ENCODE peak calls at places on chromosomes 3 and 15, in five cellular contexts. N is GM04504, W is GM12892, T is astrocyte of the spinal cord, V is neuronal stem cell. O is an unnamed sample.

GRCh38 chr15:82143390-82144047 is 97.7 kb upstream of the MEX3B start:
- DNase-seq in N (no peak), W (no peak), T (no peak), V (no peak), O (no peak)

GRCh38 chr3:144011251-144011799 is 39.7 kb downstream of the DIPK2A start:
- DNase-seq in N (no peak), W (no peak), T (peak; percentile 56), V (no peak), O (no peak)

GRCh38 chr3:184766555-184767261 is 45.3 kb upstream of the VPS8 start:
- DNase-seq in N (no peak), W (no peak), T (no peak), V (no peak), O (no peak)

GRCh38 chr15:52329980-52330379 is 34.4 kb upstream of the MYO5C start:
- DNase-seq in N (no peak), W (no peak), T (no peak), V (no peak), O (no peak)

GRCh38 chr3:24963762-24964625 is 464.1 kb upstream of the RARB start:
- DNase-seq in N (peak; percentile 5), W (no peak), T (peak; percentile 58), V (peak; percentile 12), O (peak; percentile 24)

GRCh38 chr3:113211370-113212154 is at the start of gene BOC:
- DNase-seq in N (no peak), W (peak; percentile 46), T (peak; percentile 74), V (peak; percentile 63), O (peak; percentile 41)

GRCh38 chr15:58551764-58552504 is 120.1 kb downstream of the LIPC start:
- DNase-seq in N (peak; percentile 85), W (no peak), T (peak; percentile 95), V (no peak), O (no peak)

GRCh38 chr3:62670351-62670750 is 204.9 kb downstream of the CADPS start:
- DNase-seq in N (peak; percentile 8), W (no peak), T (no peak), V (no peak), O (no peak)

GRCh38 chr15:101652783-101653430 is 726 bp upstream of the TM2D3 start:
- DNase-seq in N (no peak), W (peak; percentile 24), T (no peak), V (no peak), O (no peak)

GRCh38 chr3:158105124-158105709 is 1.0 kb downstream of the SHOX2 start:
- DNase-seq in N (no peak), W (no peak), T (no peak), V (no peak), O (no peak)

GRCh38 chr15:49155834-49156627 is 632 bp upstream of the COPS2 start:
- DNase-seq in N (no peak), W (no peak), T (peak; percentile 28), V (peak; percentile 17), O (no peak)

GRCh38 chr3:42762046-42762724 is 10.9 kb downstream of the CCDC13 start:
- DNase-seq in N (no peak), W (no peak), T (no peak), V (no peak), O (no peak)

GRCh38 chr15:65305144-65305758 is 774 bp downstream of the RNU5B-1 start:
- DNase-seq in N (no peak), W (no peak), T (no peak), V (no peak), O (no peak)

GRCh38 chr3:57923101-57923500 is 85.1 kb upstream of the FLNB start:
- DNase-seq in N (no peak), W (no peak), T (peak; percentile 35), V (no peak), O (no peak)

GRCh38 chr3:123724306-123724705 is 139.5 kb upstream of the HACD2 start:
- DNase-seq in N (no peak), W (no peak), T (no peak), V (no peak), O (no peak)

GRCh38 chr15:59185725-59186124 is 20.9 kb upstream of the LDHAL6B start:
- DNase-seq in N (no peak), W (no peak), T (no peak), V (no peak), O (no peak)

GRCh38 chr3:179860275-179861107 is 176.2 kb downstream of the PEX5L start:
- DNase-seq in N (no peak), W (no peak), T (no peak), V (no peak), O (no peak)

GRCh38 chr3:69451594-69451993 is 65.7 kb upstream of the FRMD4B start:
- DNase-seq in N (no peak), W (no peak), T (no peak), V (no peak), O (no peak)

GRCh38 chr3:69014022-69014580 is 617 bp upstream of the EOGT start:
- DNase-seq in N (no peak), W (no peak), T (no peak), V (no peak), O (no peak)

GRCh38 chr3:161475905-161476304 is 20.7 kb upstream of the OTOL1 start:
- DNase-seq in N (no peak), W (no peak), T (peak; percentile 18), V (no peak), O (no peak)

GRCh38 chr15:41971893-41972340 is 440 bp downstream of the EHD4 start:
- DNase-seq in N (no peak), W (no peak), T (no peak), V (peak; percentile 39), O (no peak)

GRCh38 chr3:27536451-27536850 is 52.3 kb upstream of the SLC4A7 start:
- DNase-seq in N (no peak), W (no peak), T (no peak), V (no peak), O (no peak)

GRCh38 chr15:93331545-93332117 is 242.6 kb upstream of the RGMA start:
- DNase-seq in N (no peak), W (no peak), T (no peak), V (no peak), O (peak; percentile 1)

GRCh38 chr3:21672303-21672702 is 78.7 kb downstream of the ZNF385D start:
- DNase-seq in N (peak; percentile 82), W (no peak), T (peak; percentile 92), V (no peak), O (no peak)

GRCh38 chr15:98801234-98801561 is 152.9 kb downstream of the IGF1R start:
- DNase-seq in N (no peak), W (no peak), T (no peak), V (peak; percentile 62), O (no peak)

GRCh38 chr3:136787226-136787793 is 31.6 kb upstream of the SLC35G2 start:
- DNase-seq in N (no peak), W (peak; percentile 24), T (peak; percentile 61), V (no peak), O (peak; percentile 22)

GRCh38 chr3:11583638-11584046 is 60.1 kb downstream of the VGLL4 start:
- DNase-seq in N (no peak), W (no peak), T (no peak), V (no peak), O (no peak)

GRCh38 chr3:64408770-64409169 is 183.5 kb upstream of the PRICKLE2 start:
- DNase-seq in N (no peak), W (no peak), T (no peak), V (no peak), O (no peak)

GRCh38 chr15:99566157-99566900 is 545 bp downstream of the MEF2A start:
- DNase-seq in N (no peak), W (peak; percentile 23), T (peak; percentile 6), V (no peak), O (no peak)

O was measured in NCI-H1694 treated with DMSO at 0.1 percent for 48 hours.